ENCODE peak calls at places on chromosome 10, in eight cellular contexts. One of them, this sample, is unnamed.

GRCh38 chr10:131094406-131095108 is 217.0 kb downstream of the TCERG1L start:
- DNase-seq in AG10803: no peak
- DNase-seq in HL-60: no peak
- DNase-seq in lower leg skin: no peak
- DNase-seq in prostate gland: peak
- DNase-seq in CD14-positive monocyte: no peak
- DNase-seq in OCI-LY7: no peak
- DNase-seq in HFFc6: no peak
- DNase-seq in this sample: no peak

GRCh38 chr10:21261705-21262285 is 263.7 kb downstream of the SKIDA1 start:
- DNase-seq in AG10803: no peak
- DNase-seq in HL-60: no peak
- DNase-seq in lower leg skin: no peak
- DNase-seq in prostate gland: no peak
- DNase-seq in CD14-positive monocyte: no peak
- DNase-seq in OCI-LY7: no peak
- DNase-seq in HFFc6: no peak
- DNase-seq in this sample: no peak

GRCh38 chr10:77859865-77860282 is 66.7 kb downstream of the DLG5 start:
- DNase-seq in AG10803: no peak
- DNase-seq in HL-60: no peak
- DNase-seq in lower leg skin: no peak
- DNase-seq in prostate gland: no peak
- DNase-seq in CD14-positive monocyte: no peak
- DNase-seq in OCI-LY7: no peak
- DNase-seq in HFFc6: no peak
- DNase-seq in this sample: no peak

GRCh38 chr10:3639546-3639945 is 145.5 kb downstream of the KLF6 start:
- DNase-seq in AG10803: no peak
- DNase-seq in HL-60: no peak
- DNase-seq in lower leg skin: no peak
- DNase-seq in prostate gland: no peak
- DNase-seq in CD14-positive monocyte: no peak
- DNase-seq in OCI-LY7: no peak
- DNase-seq in HFFc6: no peak
- DNase-seq in this sample: no peak

GRCh38 chr10:73590881-73591577 is at the start of gene USP54:
- DNase-seq in AG10803: peak
- DNase-seq in HL-60: peak
- DNase-seq in lower leg skin: no peak
- DNase-seq in prostate gland: no peak
- DNase-seq in CD14-positive monocyte: no peak
- DNase-seq in OCI-LY7: peak
- DNase-seq in HFFc6: peak
- DNase-seq in this sample: no peak

GRCh38 chr10:34249634-34250033 is 565.5 kb downstream of the PARD3 start:
- DNase-seq in AG10803: no peak
- DNase-seq in HL-60: no peak
- DNase-seq in lower leg skin: no peak
- DNase-seq in prostate gland: no peak
- DNase-seq in CD14-positive monocyte: no peak
- DNase-seq in OCI-LY7: no peak
- DNase-seq in HFFc6: no peak
- DNase-seq in this sample: no peak

GRCh38 chr10:46301721-46302479 is 15.1 kb downstream of the ANTXRL start:
- DNase-seq in AG10803: no peak
- DNase-seq in HL-60: no peak
- DNase-seq in lower leg skin: peak
- DNase-seq in prostate gland: no peak
- DNase-seq in CD14-positive monocyte: no peak
- DNase-seq in OCI-LY7: no peak
- DNase-seq in HFFc6: no peak
- DNase-seq in this sample: no peak

GRCh38 chr10:61744469-61744868 is 81.7 kb downstream of the CABCOCO1 start:
- DNase-seq in AG10803: no peak
- DNase-seq in HL-60: peak
- DNase-seq in lower leg skin: no peak
- DNase-seq in prostate gland: no peak
- DNase-seq in CD14-positive monocyte: no peak
- DNase-seq in OCI-LY7: peak
- DNase-seq in HFFc6: no peak
- DNase-seq in this sample: no peak

GRCh38 chr10:119090968-119091367 is 10.4 kb upstream of the EIF3A start:
- DNase-seq in AG10803: peak
- DNase-seq in HL-60: peak
- DNase-seq in lower leg skin: no peak
- DNase-seq in prostate gland: no peak
- DNase-seq in CD14-positive monocyte: peak
- DNase-seq in OCI-LY7: no peak
- DNase-seq in HFFc6: peak
- DNase-seq in this sample: no peak

GRCh38 chr10:34651381-34651780 is 163.7 kb downstream of the PARD3 start:
- DNase-seq in AG10803: no peak
- DNase-seq in HL-60: no peak
- DNase-seq in lower leg skin: no peak
- DNase-seq in prostate gland: no peak
- DNase-seq in CD14-positive monocyte: no peak
- DNase-seq in OCI-LY7: no peak
- DNase-seq in HFFc6: no peak
- DNase-seq in this sample: no peak

GRCh38 chr10:100993986-100994708 is 5.5 kb upstream of the LZTS2 start:
- DNase-seq in AG10803: peak
- DNase-seq in HL-60: no peak
- DNase-seq in lower leg skin: no peak
- DNase-seq in prostate gland: no peak
- DNase-seq in CD14-positive monocyte: no peak
- DNase-seq in OCI-LY7: no peak
- DNase-seq in HFFc6: peak
- DNase-seq in this sample: no peak

GRCh38 chr10:6802762-6803428 is 222.8 kb upstream of the PRKCQ start:
- DNase-seq in AG10803: no peak
- DNase-seq in HL-60: no peak
- DNase-seq in lower leg skin: no peak
- DNase-seq in prostate gland: no peak
- DNase-seq in CD14-positive monocyte: no peak
- DNase-seq in OCI-LY7: no peak
- DNase-seq in HFFc6: no peak
- DNase-seq in this sample: no peak

DNA sequence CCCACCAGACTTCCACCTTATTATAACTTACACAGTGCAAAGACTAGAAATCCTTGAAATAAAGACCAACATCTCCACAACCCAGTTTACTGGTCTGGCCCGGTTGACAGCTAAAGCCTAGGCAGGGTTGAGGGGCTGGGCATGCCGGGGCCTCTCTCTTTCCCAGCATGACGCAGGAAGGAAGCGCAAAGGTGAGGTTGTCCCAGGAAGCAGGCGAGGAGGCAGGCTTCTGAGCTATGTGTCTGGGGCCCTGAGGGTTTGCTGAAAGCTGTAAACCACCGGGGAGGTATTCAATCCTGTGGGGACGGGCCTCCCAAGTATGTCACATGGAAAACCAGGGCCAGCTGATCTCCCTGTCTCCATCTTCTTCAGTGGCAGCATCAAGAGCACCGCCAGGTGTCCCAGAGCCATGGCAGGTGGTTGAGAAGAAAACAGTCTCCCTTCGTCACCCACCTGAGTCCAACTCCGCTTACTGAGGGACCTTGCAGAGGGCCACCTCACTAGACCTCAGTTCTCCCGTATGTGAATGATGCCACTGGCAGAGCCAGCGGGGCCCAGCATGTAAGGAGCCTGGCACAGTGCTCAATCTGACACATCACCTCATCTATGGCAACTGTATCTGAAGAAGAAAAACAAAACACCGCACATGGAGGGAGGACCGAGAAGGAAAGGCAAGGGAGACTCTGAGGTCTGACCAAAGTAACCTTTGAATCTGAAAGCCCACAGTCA is 49.5 kb downstream of the FAM53B start:
- DNase-seq in AG10803: no peak
- DNase-seq in HL-60: no peak
- DNase-seq in lower leg skin: no peak
- DNase-seq in prostate gland: no peak
- DNase-seq in CD14-positive monocyte: no peak
- DNase-seq in OCI-LY7: no peak
- DNase-seq in HFFc6: no peak
- DNase-seq in this sample: no peak
- TF ChIP-seq CTCF in AG10803: no peak
- TF ChIP-seq CTCF in HL-60: no peak
- TF ChIP-seq CTCF in lower leg skin: no peak
- TF ChIP-seq CTCF in prostate gland: no peak
- TF ChIP-seq CTCF in CD14-positive monocyte: no peak
- TF ChIP-seq CTCF in OCI-LY7: no peak
- TF ChIP-seq CTCF in HFFc6: no peak
- TF ChIP-seq CTCF in this sample: no peak

GRCh38 chr10:10869592-10869991 is 148.1 kb upstream of the CELF2 start:
- DNase-seq in AG10803: no peak
- DNase-seq in HL-60: no peak
- DNase-seq in lower leg skin: no peak
- DNase-seq in prostate gland: no peak
- DNase-seq in CD14-positive monocyte: no peak
- DNase-seq in OCI-LY7: no peak
- DNase-seq in HFFc6: peak
- DNase-seq in this sample: peak

GRCh38 chr10:10870523-10871241 is 147.0 kb upstream of the CELF2 start:
- DNase-seq in AG10803: peak
- DNase-seq in HL-60: no peak
- DNase-seq in lower leg skin: no peak
- DNase-seq in prostate gland: no peak
- DNase-seq in CD14-positive monocyte: no peak
- DNase-seq in OCI-LY7: no peak
- DNase-seq in HFFc6: no peak
- DNase-seq in this sample: no peak

GRCh38 chr10:10865303-10865702 is 152.4 kb upstream of the CELF2 start:
- DNase-seq in AG10803: peak
- DNase-seq in HL-60: no peak
- DNase-seq in lower leg skin: no peak
- DNase-seq in prostate gland: no peak
- DNase-seq in CD14-positive monocyte: no peak
- DNase-seq in OCI-LY7: no peak
- DNase-seq in HFFc6: peak
- DNase-seq in this sample: no peak

GRCh38 chr10:10860455-10860976 is 157.2 kb upstream of the CELF2 start:
- DNase-seq in AG10803: no peak
- DNase-seq in HL-60: no peak
- DNase-seq in lower leg skin: no peak
- DNase-seq in prostate gland: no peak
- DNase-seq in CD14-positive monocyte: no peak
- DNase-seq in OCI-LY7: no peak
- DNase-seq in HFFc6: no peak
- DNase-seq in this sample: no peak

DNA sequence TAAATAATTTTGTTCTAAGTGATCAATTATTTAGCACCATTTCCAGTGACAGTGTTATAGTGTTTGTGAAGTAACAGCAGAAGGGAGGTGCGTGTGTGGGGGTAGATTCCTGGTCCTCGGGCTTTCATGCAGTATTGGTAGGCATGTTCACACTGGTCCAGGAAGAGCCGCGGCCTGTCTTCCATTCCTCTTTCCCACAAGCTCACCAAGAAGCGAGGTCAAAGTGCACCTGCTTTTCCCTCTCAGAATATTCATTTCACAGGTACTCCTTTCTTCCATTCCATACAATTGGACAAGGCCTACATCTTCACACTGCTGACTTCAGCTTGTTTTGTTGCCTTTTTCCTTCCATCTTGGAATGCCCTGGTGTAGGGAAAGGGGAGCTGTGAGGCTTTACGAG is 151.8 kb upstream of the CELF2 start:
- DNase-seq in AG10803: no peak
- DNase-seq in HL-60: no peak
- DNase-seq in lower leg skin: no peak
- DNase-seq in prostate gland: no peak
- DNase-seq in CD14-positive monocyte: no peak
- DNase-seq in OCI-LY7: no peak
- DNase-seq in HFFc6: no peak
- DNase-seq in this sample: no peak
- TF ChIP-seq CTCF in AG10803: no peak
- TF ChIP-seq CTCF in HL-60: no peak
- TF ChIP-seq CTCF in lower leg skin: no peak
- TF ChIP-seq CTCF in prostate gland: no peak
- TF ChIP-seq CTCF in CD14-positive monocyte: no peak
- TF ChIP-seq CTCF in OCI-LY7: no peak
- TF ChIP-seq CTCF in HFFc6: no peak
- TF ChIP-seq CTCF in this sample: no peak

DNA sequence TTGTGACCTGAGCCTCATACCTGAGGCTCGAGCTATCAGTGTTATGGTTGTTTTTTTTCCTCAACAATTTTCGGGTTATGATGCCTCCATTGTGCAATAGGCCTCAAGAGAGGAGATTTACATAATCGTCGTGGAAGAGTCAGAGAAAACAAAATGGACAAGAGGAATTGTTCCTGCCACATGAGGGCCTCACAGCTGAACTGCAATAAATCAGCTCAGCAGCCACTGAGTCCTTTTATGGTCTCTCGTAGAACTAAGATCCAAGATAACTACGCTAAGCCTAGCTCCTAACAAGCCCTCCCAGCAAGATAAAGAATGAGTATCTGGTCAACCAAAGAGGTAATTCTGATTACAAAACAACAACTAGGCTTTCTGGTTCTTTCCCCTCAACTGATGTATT is 336.8 kb downstream of the WDR11 start:
- DNase-seq in AG10803: no peak
- DNase-seq in HL-60: no peak
- DNase-seq in lower leg skin: no peak
- DNase-seq in prostate gland: peak
- DNase-seq in CD14-positive monocyte: no peak
- DNase-seq in OCI-LY7: no peak
- DNase-seq in HFFc6: no peak
- DNase-seq in this sample: no peak
- TF ChIP-seq CTCF in AG10803: no peak
- TF ChIP-seq CTCF in HL-60: no peak
- TF ChIP-seq CTCF in lower leg skin: no peak
- TF ChIP-seq CTCF in prostate gland: no peak
- TF ChIP-seq CTCF in CD14-positive monocyte: no peak
- TF ChIP-seq CTCF in OCI-LY7: no peak
- TF ChIP-seq CTCF in HFFc6: no peak
- TF ChIP-seq CTCF in this sample: no peak

DNA sequence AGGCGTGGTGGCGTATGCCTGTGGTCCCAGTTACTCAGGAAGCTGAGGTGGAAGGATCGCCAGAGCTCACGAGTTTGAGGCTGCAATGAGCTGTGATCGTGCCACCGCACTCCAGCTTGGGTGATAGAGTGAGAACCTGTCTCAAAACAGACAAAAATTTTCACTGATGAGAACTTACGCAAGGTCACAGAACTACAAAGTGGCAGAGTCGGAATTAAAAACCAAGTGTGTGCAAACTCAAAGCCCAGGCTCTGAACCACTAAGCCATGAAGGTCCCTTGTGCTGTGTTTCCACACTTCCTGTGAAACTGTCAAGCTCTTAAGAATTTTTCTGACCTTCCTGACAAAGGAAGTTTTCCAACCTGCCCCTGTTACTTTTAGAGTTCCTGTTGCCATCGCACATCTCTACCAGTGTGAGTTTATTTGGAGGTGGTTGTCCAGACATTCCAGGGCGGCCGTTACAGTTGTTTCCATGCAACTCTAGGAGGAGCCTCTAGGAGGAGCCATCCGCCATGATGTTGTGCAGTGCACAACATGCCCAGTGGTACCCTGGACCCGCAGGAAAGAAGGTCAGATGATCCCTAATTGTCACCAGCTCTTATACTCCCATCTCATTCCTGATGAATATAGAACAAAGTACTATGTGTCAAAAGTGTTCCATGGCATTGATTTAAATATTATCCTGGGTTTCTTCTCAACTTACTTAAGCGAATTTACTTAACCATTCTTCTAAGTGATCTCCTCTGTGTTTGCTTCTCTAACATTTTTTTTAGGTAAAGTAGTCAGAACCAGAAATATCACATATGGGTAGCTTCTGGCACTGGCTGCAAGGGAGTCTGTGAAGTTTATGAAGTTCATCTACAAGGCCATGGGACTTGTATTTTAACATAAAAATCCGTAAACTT is 49.0 kb upstream of the LYZL1 start:
- DNase-seq in AG10803: peak
- DNase-seq in HL-60: peak
- DNase-seq in lower leg skin: no peak
- DNase-seq in prostate gland: no peak
- DNase-seq in CD14-positive monocyte: no peak
- DNase-seq in OCI-LY7: peak
- DNase-seq in HFFc6: no peak
- DNase-seq in this sample: peak
- TF ChIP-seq CTCF in AG10803: peak
- TF ChIP-seq CTCF in HL-60: peak
- TF ChIP-seq CTCF in lower leg skin: no peak
- TF ChIP-seq CTCF in prostate gland: no peak
- TF ChIP-seq CTCF in CD14-positive monocyte: peak
- TF ChIP-seq CTCF in OCI-LY7: peak
- TF ChIP-seq CTCF in HFFc6: peak
- TF ChIP-seq CTCF in this sample: peak

This sample was measured in GM13977.